ENCODE peak calls at places on chromosome X, in seven cellular contexts. T, A, F, H, Y, W and X are unnamed samples.

GRCh38 chrX:53320543-53321215 is 39.3 kb upstream of the IQSEC2 start:
- DNase-seq in T (no peak), H (peak), W (no peak), Y (peak), F (no peak), A (no peak), X (no peak)

GRCh38 chrX:96436105-96436504 is 248.5 kb upstream of the DIAPH2 start:
- DNase-seq in W (no peak), F (peak), T (peak), Y (no peak), H (no peak), A (peak), X (no peak)

GRCh38 chrX:136251042-136251991 is at the start of gene MAP7D3:
- DNase-seq in H (peak), W (peak), A (no peak), Y (peak), T (peak), F (no peak), X (peak)

GRCh38 chrX:123215397-123216089 is 31.5 kb downstream of the GRIA3 start:
- DNase-seq in Y (no peak), T (no peak), F (no peak), W (no peak), H (no peak), A (no peak), X (no peak)

GRCh38 chrX:116873678-116874077 is 410.9 kb upstream of the CT83 start:
- DNase-seq in Y (no peak), A (peak), T (peak), F (no peak), H (no peak), W (no peak), X (no peak)

GRCh38 chrX:22095306-22095705 is 63.2 kb downstream of the PHEX start:
- DNase-seq in W (no peak), A (no peak), Y (no peak), F (no peak), H (no peak), T (peak), X (no peak)

GRCh38 chrX:49206543-49206942 is 6.5 kb upstream of the SYP start:
- DNase-seq in Y (no peak), T (no peak), A (no peak), F (no peak), H (no peak), W (no peak), X (no peak)

GRCh38 chrX:101191217-101191750 is 28.3 kb upstream of the DRP2 start:
- DNase-seq in A (no peak), W (no peak), H (no peak), F (no peak), T (no peak), Y (no peak), X (no peak)

GRCh38 chrX:141341341-141341740 is 99.0 kb upstream of the SPANXC start:
- DNase-seq in T (peak), F (peak), A (peak), H (no peak), W (no peak), Y (no peak), X (no peak)

GRCh38 chrX:23373129-23373804 is 38.6 kb downstream of the PTCHD1 start:
- DNase-seq in A (peak), T (peak), W (no peak), F (peak), Y (no peak), H (no peak), X (no peak)

GRCh38 chrX:42807393-42807792 is 29.4 kb upstream of the PPP1R2C start:
- DNase-seq in F (no peak), Y (no peak), T (no peak), W (no peak), A (no peak), H (no peak), X (no peak)

GRCh38 chrX:51395807-51396728 is 63.4 kb downstream of the NUDT10 start:
- DNase-seq in W (peak), F (no peak), Y (peak), A (no peak), H (no peak), T (no peak), X (peak)

GRCh38 chrX:17655232-17656034 is 81.9 kb upstream of the SCML1 start:
- DNase-seq in A (no peak), Y (peak), F (no peak), W (no peak), H (no peak), T (peak), X (no peak)

GRCh38 chrX:13064599-13065143 is 20.3 kb upstream of the FAM9C start:
- DNase-seq in A (peak), Y (no peak), H (no peak), T (peak), W (no peak), F (no peak), X (no peak)

GRCh38 chrX:1205681-1206611 is 6.5 kb downstream of the CRLF2 start:
- DNase-seq in F (no peak), A (peak), T (peak), Y (peak), H (peak), W (peak), X (peak)

GRCh38 chrX:47112316-47112954 is 32.1 kb downstream of the NDUFB11 start:
- DNase-seq in A (no peak), H (no peak), F (no peak), T (no peak), W (peak), Y (no peak), X (no peak)

GRCh38 chrX:136847874-136848273 is 32.7 kb downstream of the RBMX start:
- DNase-seq in Y (no peak), H (no peak), A (peak), F (no peak), T (peak), W (no peak), X (no peak)

GRCh38 chrX:74458738-74459137 is 37.4 kb downstream of the SLC16A2 start:
- DNase-seq in Y (no peak), W (no peak), T (peak), A (peak), F (no peak), H (no peak), X (no peak)

GRCh38 chrX:21974011-21974385 is 33.5 kb downstream of the SMS start:
- DNase-seq in F (no peak), Y (peak), A (no peak), W (no peak), T (no peak), H (no peak), X (peak)

GRCh38 chrX:111470681-111471403 is 40.6 kb upstream of the SERTM2 start:
- DNase-seq in F (no peak), A (no peak), H (no peak), W (no peak), Y (no peak), T (no peak), X (no peak)

GRCh38 chrX:73765776-73766465 is 202.9 kb downstream of the CHIC1 start:
- DNase-seq in W (no peak), F (no peak), H (no peak), A (no peak), Y (no peak), T (no peak), X (peak)

GRCh38 chrX:24479924-24480722 is 15.0 kb downstream of the PDK3 start:
- DNase-seq in F (no peak), W (no peak), T (no peak), H (no peak), Y (peak), A (no peak), X (peak)

GRCh38 chrX:3609800-3610199 is 103.6 kb downstream of the PRKX start:
- DNase-seq in W (no peak), H (no peak), A (peak), F (peak), T (peak), Y (no peak), X (no peak)

GRCh38 chrX:24215282-24215681 is 65.8 kb downstream of the ZFX start:
- DNase-seq in T (no peak), A (no peak), H (no peak), Y (no peak), F (no peak), W (no peak), X (no peak)

GRCh38 chrX:38166478-38167083 is 54.1 kb downstream of the SRPX start:
- DNase-seq in A (peak), H (no peak), T (peak), Y (peak), F (no peak), W (no peak), X (peak)

GRCh38 chrX:21881881-21882574 is 26.2 kb downstream of the YY2 start:
- DNase-seq in H (no peak), F (no peak), Y (no peak), W (no peak), T (no peak), A (no peak), X (no peak)

GRCh38 chrX:87571965-87572364 is 54.4 kb downstream of the KLHL4 start:
- DNase-seq in A (no peak), W (no peak), T (peak), Y (no peak), H (no peak), F (no peak), X (no peak)

GRCh38 chrX:136528645-136529315 is 3.2 kb upstream of the VGLL1 start:
- DNase-seq in W (no peak), F (no peak), Y (no peak), T (no peak), H (no peak), A (no peak), X (no peak)

GRCh38 chrX:148681605-148682004 is 181.2 kb downstream of the AFF2 start:
- DNase-seq in Y (no peak), F (no peak), H (no peak), W (no peak), T (no peak), A (no peak), X (no peak)

GRCh38 chrX:84441143-84441542 is 61.1 kb downstream of the HDX start:
- DNase-seq in W (no peak), H (no peak), T (no peak), A (no peak), F (peak), Y (no peak), X (no peak)

GRCh38 chrX:14356401-14356800 is 172.9 kb upstream of the GLRA2 start:
- DNase-seq in Y (no peak), W (no peak), T (peak), F (no peak), A (peak), H (no peak), X (no peak)

GRCh38 chrX:82237328-82237727 is 1035.4 kb downstream of the SH3BGRL start:
- DNase-seq in T (peak), A (no peak), Y (no peak), H (no peak), F (no peak), W (no peak), X (no peak)

GRCh38 chrX:48904180-48904579 is 6.5 kb downstream of the PQBP1 start:
- DNase-seq in F (no peak), H (no peak), T (no peak), Y (no peak), W (no peak), A (no peak), X (no peak)

GRCh38 chrX:102516314-102516936 is at the start of gene TMSB15A:
- DNase-seq in T (peak), H (peak), F (no peak), A (peak), W (peak), Y (peak), X (no peak)
- H3K4me3 ChIP-seq in T (peak), H (peak), F (peak), A (peak), W (peak), Y (peak), X (no peak)

DNA sequence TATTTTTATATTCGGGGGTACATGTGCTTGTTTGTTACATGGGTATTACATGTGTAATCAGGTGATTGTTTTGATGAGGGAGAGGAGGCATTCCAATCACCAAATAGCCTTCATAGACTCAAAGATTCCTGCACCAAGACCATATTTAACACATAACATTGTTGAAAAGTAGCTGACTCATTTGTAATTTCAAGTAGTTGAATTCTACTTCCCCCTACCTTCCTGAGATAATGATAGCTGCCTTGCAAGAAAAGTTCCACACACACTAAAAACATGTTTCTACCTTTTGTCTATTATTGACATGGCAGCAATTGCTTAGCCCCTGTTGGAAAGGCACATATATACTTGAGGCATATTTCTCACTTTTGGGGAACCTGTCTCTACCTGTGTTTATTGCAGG is 16.1 kb downstream of the PGAM4 start:
- DNase-seq in H (no peak), W (no peak), F (no peak), Y (no peak), A (no peak), T (no peak), X (no peak)
- H3K4me3 ChIP-seq in H (no peak), W (no peak), F (no peak), Y (no peak), A (no peak), T (no peak), X (no peak)

DNA sequence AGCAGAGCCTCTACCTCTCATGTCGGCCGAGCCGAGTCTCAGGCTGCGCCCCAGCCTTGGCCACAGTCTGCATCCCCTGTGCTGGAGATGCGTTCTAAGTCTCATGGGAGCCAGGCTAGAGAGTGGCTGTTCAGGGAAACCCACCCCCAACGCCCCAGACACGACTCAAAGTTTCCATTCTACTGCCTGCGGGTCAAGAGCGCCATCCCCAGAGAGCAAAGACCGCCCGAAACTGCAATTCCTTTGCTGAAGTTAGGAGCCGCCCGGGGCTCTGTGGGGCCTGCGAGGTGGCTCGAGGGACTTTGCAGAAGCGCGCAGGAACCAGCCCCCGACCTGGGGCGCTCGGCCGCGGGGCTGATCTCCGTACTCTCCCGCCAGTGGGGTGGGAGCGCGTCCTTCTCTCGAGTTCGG is 10.0 kb upstream of the ELF4 start:
- DNase-seq in W (no peak), A (no peak), H (no peak), F (no peak), T (no peak), Y (no peak), X (no peak)
- H3K4me3 ChIP-seq in W (peak), A (peak), H (peak), F (peak), T (peak), Y (peak), X (peak)

GRCh38 chrX:115687595-115687994 is 126.6 kb downstream of the PLS3 start:
- DNase-seq in H (no peak), F (no peak), A (no peak), T (no peak), W (no peak), Y (no peak), X (no peak)
- H3K4me3 ChIP-seq in H (no peak), F (no peak), A (no peak), T (no peak), W (no peak), Y (no peak), X (no peak)

DNA sequence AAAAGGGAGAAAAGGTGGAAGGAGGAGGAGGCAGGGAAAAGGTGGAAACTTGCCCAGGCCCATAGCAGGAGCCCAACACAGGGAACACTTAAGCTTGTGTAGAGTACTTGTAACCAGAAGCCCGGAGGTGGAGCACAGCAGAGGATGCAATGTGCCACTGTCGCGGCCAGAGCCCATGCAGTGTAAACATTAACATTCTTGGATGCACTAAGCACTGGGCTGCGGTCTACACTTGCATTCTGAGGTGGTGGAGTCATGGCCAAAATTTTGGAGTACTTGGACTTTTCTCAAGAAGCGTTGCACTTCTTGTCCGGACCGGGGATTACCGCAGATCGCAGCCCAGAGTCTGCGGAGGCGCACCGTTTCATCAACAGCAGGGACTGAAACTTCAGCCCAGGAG is 4.5 kb upstream of the RHOXF1 start:
- DNase-seq in H (no peak), A (no peak), W (no peak), F (no peak), T (no peak), Y (no peak), X (no peak)
- H3K4me3 ChIP-seq in H (no peak), A (no peak), W (no peak), F (no peak), T (no peak), Y (no peak), X (no peak)

GRCh38 chrX:134601240-134601639 is 57.0 kb downstream of the PLAC1 start:
- DNase-seq in T (peak), F (no peak), Y (no peak), W (no peak), A (no peak), H (no peak), X (no peak)
- H3K4me3 ChIP-seq in T (no peak), F (no peak), Y (no peak), W (no peak), A (no peak), H (no peak), X (no peak)

DNA sequence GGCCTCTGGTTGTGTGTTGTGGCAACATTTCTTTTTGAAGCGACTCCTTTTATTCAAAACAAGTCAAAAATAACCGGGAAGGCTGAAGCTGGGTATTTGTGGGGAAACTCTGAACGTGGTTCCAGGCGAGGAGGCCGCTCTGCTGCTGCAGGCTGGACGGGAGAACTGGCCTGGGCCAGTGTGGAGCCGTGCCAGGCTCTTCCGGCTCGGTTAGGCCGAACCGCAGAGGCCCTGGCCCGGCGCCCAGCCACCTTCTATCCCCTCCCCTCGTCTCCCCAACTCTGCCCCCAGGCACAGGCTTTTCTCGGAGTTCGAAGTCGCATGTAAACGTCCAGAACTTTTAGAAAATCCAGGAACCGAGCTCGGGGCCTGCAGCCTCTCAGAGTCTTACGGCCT is 2.4 kb upstream of the BCOR start:
- DNase-seq in F (no peak), A (no peak), T (no peak), Y (no peak), H (no peak), W (no peak), X (no peak)
- H3K4me3 ChIP-seq in F (no peak), A (no peak), T (no peak), Y (no peak), H (peak), W (peak), X (no peak)

GRCh38 chrX:118350221-118350620 is 4.3 kb downstream of the WDR44 start:
- DNase-seq in T (no peak), Y (no peak), F (no peak), W (no peak), H (no peak), A (no peak), X (no peak)
- H3K4me3 ChIP-seq in T (no peak), Y (no peak), F (peak), W (no peak), H (no peak), A (no peak), X (no peak)

GRCh38 chrX:131752493-131753198 is 208.8 kb downstream of the OR13H1 start:
- DNase-seq in W (no peak), Y (peak), H (peak), T (peak), F (no peak), A (peak), X (no peak)

GRCh38 chrX:131745942-131746489 is 202.1 kb downstream of the OR13H1 start:
- DNase-seq in T (no peak), A (no peak), W (no peak), H (no peak), Y (no peak), F (no peak), X (no peak)

GRCh38 chrX:131746491-131746968 is 202.7 kb downstream of the OR13H1 start:
- DNase-seq in A (peak), Y (peak), H (peak), T (peak), W (no peak), F (no peak), X (peak)

GRCh38 chrX:131747173-131747572 is 203.3 kb downstream of the OR13H1 start:
- DNase-seq in H (peak), A (peak), Y (peak), F (no peak), T (peak), W (no peak), X (no peak)
- H3K4me3 ChIP-seq in H (peak), A (peak), Y (no peak), F (no peak), T (peak), W (peak), X (no peak)